ENCODE peak calls at places on chromosomes 13 and 19, in ten cellular contexts. T is stimulated activated CD8-positive, alpha-beta memory T cell treated with anti-CD3 and anti-CD28 coated beads, Interleukin-4, amount 100 ng/mL, for 24 hours; C is heart right ventricle; L is NCI-H2081; U is stimulated activated naive B cell treated with anti-CD40 and anti-IgM and Interleukin-4, amounts not matched to agents 10 μg/mL and 1 μg/mL and 100 μg/mL, for 72 hours; V is T-cell; D is posterior cingulate gyrus; W is nephron progenitor cell; F is EH; Q is GM03348. I is an unnamed sample.

GRCh38 chr19:342801-343421 is 1.7 kb downstream of the MIER2 start:
- DNase-seq in T (no peak), C (peak), L (no peak), U (no peak), V (no peak), D (no peak), W (no peak), F (peak), Q (peak), I (peak)

GRCh38 chr19:36149673-36150406 is 2.4 kb downstream of the COX7A1 start:
- DNase-seq in T (no peak), C (no peak), L (no peak), U (no peak), V (no peak), D (no peak), W (no peak), F (no peak), Q (no peak), I (no peak)

GRCh38 chr19:56701895-56702294 is 30.3 kb upstream of the ZNF835 start:
- DNase-seq in T (no peak), C (no peak), L (no peak), U (no peak), V (no peak), D (no peak), W (no peak), F (no peak), Q (no peak), I (no peak)

GRCh38 chr13:112105884-112106283 is 38.9 kb downstream of the SOX1 start:
- DNase-seq in T (no peak), C (no peak), L (no peak), U (no peak), V (no peak), D (no peak), W (peak), F (no peak), Q (no peak), I (no peak)

GRCh38 chr19:55304980-55305379 is 20.2 kb downstream of the TMEM150B start:
- DNase-seq in T (no peak), C (no peak), L (no peak), U (no peak), V (no peak), D (no peak), W (no peak), F (no peak), Q (no peak), I (no peak)

GRCh38 chr19:35144600-35145436 is 1.8 kb downstream of the FXYD7 start:
- DNase-seq in T (no peak), C (no peak), L (no peak), U (no peak), V (no peak), D (peak), W (peak), F (no peak), Q (no peak), I (peak)

GRCh38 chr13:102569488-102569887 is 27.3 kb upstream of the TPP2 start:
- DNase-seq in T (no peak), C (no peak), L (no peak), U (no peak), V (no peak), D (no peak), W (no peak), F (peak), Q (peak), I (no peak)

GRCh38 chr19:5220866-5221265 is 119.7 kb downstream of the PTPRS start:
- DNase-seq in T (no peak), C (no peak), L (no peak), U (no peak), V (no peak), D (no peak), W (no peak), F (no peak), Q (no peak), I (no peak)

GRCh38 chr13:45833242-45833641 is 18.3 kb downstream of the SIAH3 start:
- DNase-seq in T (no peak), C (no peak), L (no peak), U (no peak), V (no peak), D (no peak), W (no peak), F (no peak), Q (no peak), I (no peak)

GRCh38 chr19:55437410-55437809 is 5.7 kb downstream of the SHISA7 start:
- DNase-seq in T (no peak), C (peak), L (no peak), U (no peak), V (no peak), D (no peak), W (peak), F (peak), Q (peak), I (peak)

GRCh38 chr13:48585456-48585840 is 52.6 kb upstream of the RCBTB2 start:
- DNase-seq in T (no peak), C (peak), L (peak), U (no peak), V (no peak), D (no peak), W (no peak), F (peak), Q (no peak), I (peak)

GRCh38 chr19:42423462-42424344 is 3.5 kb downstream of the LIPE start:
- DNase-seq in T (peak), C (peak), L (peak), U (peak), V (peak), D (peak), W (peak), F (peak), Q (peak), I (peak)

GRCh38 chr19:6674868-6675305 is 4.9 kb upstream of the TNFSF14 start:
- DNase-seq in T (peak), C (peak), L (no peak), U (peak), V (peak), D (no peak), W (peak), F (peak), Q (peak), I (peak)

GRCh38 chr19:13441810-13442512 is 64.3 kb downstream of the CACNA1A start:
- DNase-seq in T (no peak), C (peak), L (no peak), U (no peak), V (peak), D (no peak), W (peak), F (peak), Q (peak), I (no peak)

GRCh38 chr13:26062853-26063444 is 11.1 kb upstream of the SHISA2 start:
- DNase-seq in T (no peak), C (peak), L (peak), U (no peak), V (no peak), D (no peak), W (peak), F (peak), Q (peak), I (peak)

GRCh38 chr13:66665991-66666390 is 564.1 kb downstream of the PCDH9 start:
- DNase-seq in T (no peak), C (no peak), L (peak), U (no peak), V (no peak), D (no peak), W (peak), F (peak), Q (peak), I (no peak)

GRCh38 chr19:38695832-38696732 is 48.2 kb downstream of the CAPN12 start:
- DNase-seq in T (no peak), C (peak), L (no peak), U (no peak), V (no peak), D (no peak), W (no peak), F (no peak), Q (no peak), I (no peak)

GRCh38 chr13:90510319-90510718 is 837.2 kb upstream of the MIR17HG start:
- DNase-seq in T (no peak), C (no peak), L (no peak), U (no peak), V (no peak), D (no peak), W (no peak), F (peak), Q (no peak), I (no peak)

GRCh38 chr13:48938308-48938943 is 37.3 kb upstream of the FNDC3A start:
- DNase-seq in T (no peak), C (no peak), L (no peak), U (no peak), V (no peak), D (no peak), W (no peak), F (no peak), Q (no peak), I (no peak)

GRCh38 chr19:10152100-10152499 is 32.4 kb upstream of the EIF3G start:
- DNase-seq in T (no peak), C (no peak), L (no peak), U (no peak), V (no peak), D (no peak), W (no peak), F (no peak), Q (no peak), I (no peak)

I was measured in NCI-H226.